ENCODE peak calls at places on chromosomes 4 and X, in seven cellular contexts. S is pons; W is stimulated activated naive B cell treated with anti-CD40 and anti-IgM and Interleukin-4, amounts not matched to agents 10 μg/mL and 1 μg/mL and 100 μg/mL, for 72 hours; Q is T-helper 9 cell; Z is T-cell; J is T-helper 2 cell; V is CD4-positive, CD25-positive, alpha-beta regulatory T cell. P is an unnamed sample.

GRCh38 chr4:74370912-74371311 is 6.0 kb downstream of the EREG start:
- DNase-seq in S (peak; percentile 52), V (no peak), J (no peak), Z (no peak), Q (no peak), W (peak; percentile 15), P (no peak)

GRCh38 chrX:42241421-42241820 is 318.1 kb upstream of the CASK start:
- DNase-seq in Q (no peak), S (no peak), Z (no peak), J (no peak), V (no peak), W (no peak), P (no peak)

GRCh38 chr4:124144302-124144701 is 568.2 kb downstream of the ANKRD50 start:
- DNase-seq in Z (no peak), W (no peak), Q (no peak), J (no peak), V (no peak), S (peak; percentile 6), P (no peak)

GRCh38 chrX:45756562-45756961 is 555.9 kb upstream of the DIPK2B start:
- DNase-seq in S (no peak), Q (no peak), W (no peak), Z (no peak), J (no peak), V (no peak), P (no peak)

GRCh38 chr4:92236907-92237306 is 66.9 kb upstream of the GRID2 start:
- DNase-seq in S (no peak), Q (no peak), Z (no peak), W (no peak), V (no peak), J (no peak), P (no peak)

GRCh38 chrX:153697924-153698865 is 10.5 kb downstream of the SLC6A8 start:
- DNase-seq in Q (no peak), W (no peak), J (no peak), Z (no peak), V (no peak), S (no peak), P (no peak)

GRCh38 chr4:7739077-7739917 is 200.4 kb downstream of the AFAP1 start:
- DNase-seq in V (no peak), S (no peak), Q (no peak), Z (no peak), J (no peak), W (no peak), P (no peak)

GRCh38 chr4:183142566-183143545 is 43.8 kb downstream of the WWC2 start:
- DNase-seq in Q (no peak), V (no peak), Z (no peak), S (peak; percentile 39), J (no peak), W (no peak), P (peak; percentile 71)

GRCh38 chr4:132063829-132064228 is 1085.3 kb upstream of the PCDH10 start:
- DNase-seq in S (no peak), Z (no peak), Q (no peak), J (no peak), V (no peak), W (no peak), P (no peak)

GRCh38 chrX:131271274-131271673 is 17.8 kb downstream of the IGSF1 start:
- DNase-seq in Z (no peak), S (no peak), J (no peak), V (no peak), Q (no peak), W (no peak), P (no peak)

GRCh38 chrX:71107762-71108360 is 1.3 kb upstream of the CXorf65 start:
- DNase-seq in S (no peak), Q (peak; percentile 31), Z (peak; percentile 31), W (no peak), J (no peak), V (no peak), P (no peak)

GRCh38 chr4:104429150-104429741 is 65.4 kb downstream of the CXXC4 start:
- DNase-seq in Q (no peak), V (no peak), Z (no peak), J (no peak), W (no peak), S (no peak), P (no peak)

GRCh38 chr4:100146756-100147155 is 43.5 kb downstream of the DDIT4L start:
- DNase-seq in V (no peak), S (peak; percentile 44), J (no peak), Q (no peak), W (no peak), Z (no peak), P (no peak)

GRCh38 chr4:11537846-11538245 is 109.2 kb upstream of the HS3ST1 start:
- DNase-seq in W (no peak), J (no peak), V (no peak), S (no peak), Z (no peak), Q (no peak), P (no peak)

GRCh38 chr4:93776386-93777080 is 52.0 kb upstream of the ATOH1 start:
- DNase-seq in S (no peak), J (no peak), V (no peak), Q (no peak), Z (no peak), W (no peak), P (no peak)

GRCh38 chr4:52102587-52102986 is 51.5 kb downstream of the SPATA18 start:
- DNase-seq in S (no peak), J (no peak), V (no peak), Z (no peak), W (no peak), Q (no peak), P (no peak)

GRCh38 chrX:40727599-40728252 is 7.6 kb downstream of the MED14 start:
- DNase-seq in V (no peak), Q (no peak), S (no peak), W (no peak), J (no peak), Z (no peak), P (no peak)